ENCODE peak calls at places on chromosome 18, in nine cellular contexts. One of them, this sample, is unnamed.
A peak's percentile ranks its signal among the peaks of the same experiment; 100 is the strongest.

GRCh38 chr18:27430595-27430994 is 245.5 kb upstream of the CHST9 start:
- DNase-seq in esophagus squamous epithelium: no peak
- DNase-seq in K562: no peak
- DNase-seq in stomach: no peak
- DNase-seq in upper lobe of left lung: no peak
- DNase-seq in A549: no peak
- DNase-seq in right lobe of liver: no peak
- DNase-seq in IMR-90: no peak
- DNase-seq in heart left ventricle: no peak
- DNase-seq in this sample: no peak

GRCh38 chr18:45684341-45685115 is 39.5 kb upstream of the SLC14A1 start:
- DNase-seq in esophagus squamous epithelium: no peak
- DNase-seq in K562: no peak
- DNase-seq in stomach: no peak
- DNase-seq in upper lobe of left lung: no peak
- DNase-seq in A549: no peak
- DNase-seq in right lobe of liver: no peak
- DNase-seq in IMR-90: peak; percentile 78
- DNase-seq in heart left ventricle: no peak
- DNase-seq in this sample: no peak

GRCh38 chr18:24983566-24983965 is 368.4 kb downstream of the ZNF521 start:
- DNase-seq in esophagus squamous epithelium: no peak
- DNase-seq in K562: no peak
- DNase-seq in stomach: no peak
- DNase-seq in upper lobe of left lung: no peak
- DNase-seq in A549: no peak
- DNase-seq in right lobe of liver: no peak
- DNase-seq in IMR-90: no peak
- DNase-seq in heart left ventricle: no peak
- DNase-seq in this sample: no peak

GRCh38 chr18:23877371-23877770 is 137.2 kb upstream of the TTC39C start:
- DNase-seq in esophagus squamous epithelium: no peak
- DNase-seq in K562: no peak
- DNase-seq in stomach: no peak
- DNase-seq in upper lobe of left lung: no peak
- DNase-seq in A549: no peak
- DNase-seq in right lobe of liver: no peak
- DNase-seq in IMR-90: no peak
- DNase-seq in heart left ventricle: no peak
- DNase-seq in this sample: peak; percentile 37

GRCh38 chr18:13626544-13626908 is 99.8 kb downstream of the FAM210A start:
- DNase-seq in esophagus squamous epithelium: no peak
- DNase-seq in K562: no peak
- DNase-seq in stomach: no peak
- DNase-seq in upper lobe of left lung: no peak
- DNase-seq in A549: no peak
- DNase-seq in right lobe of liver: no peak
- DNase-seq in IMR-90: no peak
- DNase-seq in heart left ventricle: no peak
- DNase-seq in this sample: peak; percentile 32

GRCh38 chr18:46335551-46336059 is 231.4 kb downstream of the HAUS1 start:
- DNase-seq in esophagus squamous epithelium: no peak
- DNase-seq in K562: no peak
- DNase-seq in stomach: no peak
- DNase-seq in upper lobe of left lung: no peak
- DNase-seq in A549: no peak
- DNase-seq in right lobe of liver: no peak
- DNase-seq in IMR-90: no peak
- DNase-seq in heart left ventricle: no peak
- DNase-seq in this sample: no peak

GRCh38 chr18:33404244-33404873 is 36.2 kb downstream of the CCDC178 start:
- DNase-seq in esophagus squamous epithelium: no peak
- DNase-seq in K562: no peak
- DNase-seq in stomach: no peak
- DNase-seq in upper lobe of left lung: no peak
- DNase-seq in A549: no peak
- DNase-seq in right lobe of liver: no peak
- DNase-seq in IMR-90: no peak
- DNase-seq in heart left ventricle: no peak
- DNase-seq in this sample: no peak

GRCh38 chr18:47838396-47838795 is 92.1 kb downstream of the SMAD2 start:
- DNase-seq in esophagus squamous epithelium: no peak
- DNase-seq in K562: no peak
- DNase-seq in stomach: no peak
- DNase-seq in upper lobe of left lung: no peak
- DNase-seq in A549: no peak
- DNase-seq in right lobe of liver: no peak
- DNase-seq in IMR-90: no peak
- DNase-seq in heart left ventricle: no peak
- DNase-seq in this sample: no peak

GRCh38 chr18:51342815-51343214 is 145.3 kb upstream of the MEX3C start:
- DNase-seq in esophagus squamous epithelium: no peak
- DNase-seq in K562: no peak
- DNase-seq in stomach: no peak
- DNase-seq in upper lobe of left lung: no peak
- DNase-seq in A549: peak; percentile 56
- DNase-seq in right lobe of liver: no peak
- DNase-seq in IMR-90: peak; percentile 1
- DNase-seq in heart left ventricle: no peak
- DNase-seq in this sample: no peak

GRCh38 chr18:7980136-7980535 is 413.0 kb downstream of the PTPRM start:
- DNase-seq in esophagus squamous epithelium: no peak
- DNase-seq in K562: peak; percentile 19
- DNase-seq in stomach: no peak
- DNase-seq in upper lobe of left lung: no peak
- DNase-seq in A549: no peak
- DNase-seq in right lobe of liver: no peak
- DNase-seq in IMR-90: no peak
- DNase-seq in heart left ventricle: no peak
- DNase-seq in this sample: no peak

GRCh38 chr18:75204262-75204977 is 4.5 kb downstream of the PTGR3 start:
- DNase-seq in esophagus squamous epithelium: no peak
- DNase-seq in K562: no peak
- DNase-seq in stomach: no peak
- DNase-seq in upper lobe of left lung: no peak
- DNase-seq in A549: no peak
- DNase-seq in right lobe of liver: no peak
- DNase-seq in IMR-90: peak; percentile 36
- DNase-seq in heart left ventricle: peak; percentile 73
- DNase-seq in this sample: no peak

GRCh38 chr18:32346667-32347066 is 124.0 kb downstream of the GAREM1 start:
- DNase-seq in esophagus squamous epithelium: no peak
- DNase-seq in K562: no peak
- DNase-seq in stomach: no peak
- DNase-seq in upper lobe of left lung: no peak
- DNase-seq in A549: no peak
- DNase-seq in right lobe of liver: no peak
- DNase-seq in IMR-90: peak; percentile 27
- DNase-seq in heart left ventricle: no peak
- DNase-seq in this sample: no peak

GRCh38 chr18:57901819-57902600 is 98.9 kb upstream of the ATP8B1 start:
- DNase-seq in esophagus squamous epithelium: no peak
- DNase-seq in K562: no peak
- DNase-seq in stomach: peak; percentile 66
- DNase-seq in upper lobe of left lung: peak; percentile 36
- DNase-seq in A549: peak; percentile 98
- DNase-seq in right lobe of liver: peak; percentile 61
- DNase-seq in IMR-90: peak; percentile 16
- DNase-seq in heart left ventricle: no peak
- DNase-seq in this sample: no peak

GRCh38 chr18:8367217-8367988 is 241.8 kb upstream of the RAB12 start:
- DNase-seq in esophagus squamous epithelium: no peak
- DNase-seq in K562: peak; percentile 61
- DNase-seq in stomach: peak; percentile 66
- DNase-seq in upper lobe of left lung: peak; percentile 43
- DNase-seq in A549: peak; percentile 7
- DNase-seq in right lobe of liver: peak; percentile 68
- DNase-seq in IMR-90: no peak
- DNase-seq in heart left ventricle: peak; percentile 69
- DNase-seq in this sample: peak; percentile 56

GRCh38 chr18:42956287-42956686 is 159.2 kb downstream of the RIT2 start:
- DNase-seq in esophagus squamous epithelium: no peak
- DNase-seq in K562: no peak
- DNase-seq in stomach: no peak
- DNase-seq in upper lobe of left lung: no peak
- DNase-seq in A549: no peak
- DNase-seq in right lobe of liver: no peak
- DNase-seq in IMR-90: no peak
- DNase-seq in heart left ventricle: no peak
- DNase-seq in this sample: no peak

GRCh38 chr18:42954887-42955286 is 160.6 kb downstream of the RIT2 start:
- DNase-seq in esophagus squamous epithelium: no peak
- DNase-seq in K562: no peak
- DNase-seq in stomach: no peak
- DNase-seq in upper lobe of left lung: no peak
- DNase-seq in A549: no peak
- DNase-seq in right lobe of liver: no peak
- DNase-seq in IMR-90: no peak
- DNase-seq in heart left ventricle: no peak
- DNase-seq in this sample: no peak

GRCh38 chr18:42958353-42958752 is 157.1 kb downstream of the RIT2 start:
- DNase-seq in esophagus squamous epithelium: no peak
- DNase-seq in K562: no peak
- DNase-seq in stomach: no peak
- DNase-seq in upper lobe of left lung: no peak
- DNase-seq in A549: no peak
- DNase-seq in right lobe of liver: no peak
- DNase-seq in IMR-90: no peak
- DNase-seq in heart left ventricle: no peak
- DNase-seq in this sample: no peak

GRCh38 chr18:42950732-42951131 is 164.8 kb downstream of the RIT2 start:
- DNase-seq in esophagus squamous epithelium: no peak
- DNase-seq in K562: no peak
- DNase-seq in stomach: no peak
- DNase-seq in upper lobe of left lung: no peak
- DNase-seq in A549: no peak
- DNase-seq in right lobe of liver: no peak
- DNase-seq in IMR-90: no peak
- DNase-seq in heart left ventricle: no peak
- DNase-seq in this sample: no peak

GRCh38 chr18:42953306-42953705 is 162.2 kb downstream of the RIT2 start:
- DNase-seq in esophagus squamous epithelium: no peak
- DNase-seq in K562: no peak
- DNase-seq in stomach: no peak
- DNase-seq in upper lobe of left lung: no peak
- DNase-seq in A549: no peak
- DNase-seq in right lobe of liver: no peak
- DNase-seq in IMR-90: no peak
- DNase-seq in heart left ventricle: no peak
- DNase-seq in this sample: no peak
- TF ChIP-seq CTCF in esophagus squamous epithelium: no peak
- TF ChIP-seq CTCF in K562: no peak
- TF ChIP-seq CTCF in stomach: no peak
- TF ChIP-seq CTCF in upper lobe of left lung: no peak
- TF ChIP-seq CTCF in A549: no peak
- TF ChIP-seq CTCF in right lobe of liver: no peak
- TF ChIP-seq CTCF in IMR-90: no peak
- TF ChIP-seq CTCF in heart left ventricle: no peak
- TF ChIP-seq CTCF in this sample: no peak

DNA sequence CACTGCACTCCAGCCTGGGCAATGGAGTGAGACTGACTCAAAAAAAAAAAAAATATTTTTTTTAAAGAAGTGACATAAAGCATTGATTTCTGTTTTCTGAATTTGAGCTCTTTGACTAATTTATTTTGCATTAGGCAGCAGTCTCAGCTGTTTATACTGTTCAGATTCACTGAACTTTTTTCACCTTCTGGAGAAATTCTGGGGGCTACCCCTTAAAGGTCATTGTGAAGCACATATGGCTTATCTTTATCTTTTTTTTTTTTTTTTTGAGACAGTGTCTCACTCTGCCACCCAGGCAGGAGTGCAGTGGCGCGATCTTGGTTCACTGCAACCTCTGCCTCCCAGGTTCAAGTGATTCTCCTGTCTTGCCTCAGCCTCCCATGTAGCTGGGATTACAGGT is 12.9 kb downstream of the PHLPP1 start:
- DNase-seq in esophagus squamous epithelium: no peak
- DNase-seq in K562: no peak
- DNase-seq in stomach: no peak
- DNase-seq in upper lobe of left lung: no peak
- DNase-seq in A549: no peak
- DNase-seq in right lobe of liver: no peak
- DNase-seq in IMR-90: no peak
- DNase-seq in heart left ventricle: no peak
- DNase-seq in this sample: no peak
- H3K9me3 ChIP-seq in esophagus squamous epithelium: peaks cover 8% of the 10 kb centered on the region
- H3K9me3 ChIP-seq in K562: no peaks in the 10 kb centered on the region
- H3K9me3 ChIP-seq in stomach: peaks cover 11% of the 10 kb centered on the region
- H3K9me3 ChIP-seq in upper lobe of left lung: no peaks in the 10 kb centered on the region
- H3K9me3 ChIP-seq in A549: no peaks in the 10 kb centered on the region
- H3K9me3 ChIP-seq in right lobe of liver: no peaks in the 10 kb centered on the region
- H3K9me3 ChIP-seq in IMR-90: no peaks in the 10 kb centered on the region
- H3K9me3 ChIP-seq in heart left ventricle: peaks cover 11% of the 10 kb centered on the region
- H3K9me3 ChIP-seq in this sample: no peaks in the 10 kb centered on the region

DNA sequence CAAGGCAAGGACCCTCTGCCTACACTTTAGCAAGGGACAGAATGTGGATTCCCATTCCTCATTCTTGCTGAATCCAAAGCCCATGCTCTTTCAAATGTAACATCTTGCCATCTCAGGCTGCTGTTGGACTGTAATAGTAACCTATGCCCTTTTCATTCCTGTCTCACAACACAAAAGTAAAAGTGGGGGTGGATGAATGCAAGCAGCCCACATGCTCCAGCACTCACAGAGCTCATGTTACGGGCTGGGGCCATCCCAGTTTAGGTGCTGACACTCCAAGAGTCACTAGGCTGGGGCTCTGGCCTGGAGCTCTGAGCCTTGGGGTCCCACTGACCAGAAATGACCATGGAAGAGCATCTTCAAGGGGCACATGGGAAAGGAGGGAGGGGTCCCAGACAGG is 47.6 kb downstream of the CCBE1 start:
- DNase-seq in esophagus squamous epithelium: no peak
- DNase-seq in K562: no peak
- DNase-seq in stomach: no peak
- DNase-seq in upper lobe of left lung: no peak
- DNase-seq in A549: no peak
- DNase-seq in right lobe of liver: no peak
- DNase-seq in IMR-90: peak; percentile 64
- DNase-seq in heart left ventricle: no peak
- DNase-seq in this sample: no peak
- TF ChIP-seq POLR2A in esophagus squamous epithelium: no peak
- TF ChIP-seq POLR2A in K562: no peak
- TF ChIP-seq POLR2A in stomach: no peak
- TF ChIP-seq POLR2A in upper lobe of left lung: no peak
- TF ChIP-seq POLR2A in A549: no peak
- TF ChIP-seq POLR2A in right lobe of liver: no peak
- TF ChIP-seq POLR2A in IMR-90: no peak
- TF ChIP-seq POLR2A in heart left ventricle: no peak
- TF ChIP-seq POLR2A in this sample: no peak

GRCh38 chr18:50111398-50111797 is 83.5 kb downstream of the MYO5B start:
- DNase-seq in esophagus squamous epithelium: no peak
- DNase-seq in K562: no peak
- DNase-seq in stomach: no peak
- DNase-seq in upper lobe of left lung: no peak
- DNase-seq in A549: no peak
- DNase-seq in right lobe of liver: no peak
- DNase-seq in IMR-90: no peak
- DNase-seq in heart left ventricle: no peak
- DNase-seq in this sample: no peak
- TF ChIP-seq CTCF in esophagus squamous epithelium: no peak
- TF ChIP-seq CTCF in K562: no peak
- TF ChIP-seq CTCF in stomach: no peak
- TF ChIP-seq CTCF in upper lobe of left lung: no peak
- TF ChIP-seq CTCF in A549: no peak
- TF ChIP-seq CTCF in right lobe of liver: no peak
- TF ChIP-seq CTCF in IMR-90: no peak
- TF ChIP-seq CTCF in heart left ventricle: no peak
- TF ChIP-seq CTCF in this sample: no peak

GRCh38 chr18:66931010-66931409 is 327.1 kb upstream of the CDH19 start:
- DNase-seq in esophagus squamous epithelium: no peak
- DNase-seq in K562: no peak
- DNase-seq in stomach: no peak
- DNase-seq in upper lobe of left lung: no peak
- DNase-seq in A549: no peak
- DNase-seq in right lobe of liver: no peak
- DNase-seq in IMR-90: no peak
- DNase-seq in heart left ventricle: no peak
- DNase-seq in this sample: no peak
- H3K9me3 ChIP-seq in esophagus squamous epithelium: no peaks in the 10 kb centered on the region
- H3K9me3 ChIP-seq in K562: no peaks in the 10 kb centered on the region
- H3K9me3 ChIP-seq in stomach: no peaks in the 10 kb centered on the region
- H3K9me3 ChIP-seq in upper lobe of left lung: no peaks in the 10 kb centered on the region
- H3K9me3 ChIP-seq in A549: no peaks in the 10 kb centered on the region
- H3K9me3 ChIP-seq in right lobe of liver: no peaks in the 10 kb centered on the region
- H3K9me3 ChIP-seq in IMR-90: peaks cover 3% of the 10 kb centered on the region
- H3K9me3 ChIP-seq in heart left ventricle: no peaks in the 10 kb centered on the region
- H3K9me3 ChIP-seq in this sample: no peaks in the 10 kb centered on the region